ENCODE peak calls at places on chromosomes 6 and 20, in ten cellular contexts. One of them, this sample, is unnamed.

GRCh38 chr20:32018269-32019155 is 8.3 kb downstream of the CCM2L start:
- DNase-seq in stimulated activated CD4-positive, alpha-beta T cell treated with anti-CD3 and anti-CD28 coated beads, Interleukin-2, amount 100 ng/mL, for 24 hours: peak
- DNase-seq in nephron progenitor cell: peak
- DNase-seq in H9: peak
- DNase-seq in NCI-H1105: peak
- DNase-seq in GM03348: no peak
- DNase-seq in foreskin fibroblast: no peak
- DNase-seq in NCI-H1048: peak
- DNase-seq in GM12865: no peak
- DNase-seq in HCT116: peak
- DNase-seq in this sample: peak

GRCh38 chr6:150126641-150127291 is 16.1 kb upstream of the PPP1R14C start:
- DNase-seq in stimulated activated CD4-positive, alpha-beta T cell treated with anti-CD3 and anti-CD28 coated beads, Interleukin-2, amount 100 ng/mL, for 24 hours: no peak
- DNase-seq in nephron progenitor cell: no peak
- DNase-seq in H9: no peak
- DNase-seq in NCI-H1105: no peak
- DNase-seq in GM03348: no peak
- DNase-seq in foreskin fibroblast: no peak
- DNase-seq in NCI-H1048: no peak
- DNase-seq in GM12865: no peak
- DNase-seq in HCT116: no peak
- DNase-seq in this sample: no peak

GRCh38 chr6:149648148-149649145 is at the start of gene KATNA1:
- DNase-seq in stimulated activated CD4-positive, alpha-beta T cell treated with anti-CD3 and anti-CD28 coated beads, Interleukin-2, amount 100 ng/mL, for 24 hours: peak
- DNase-seq in nephron progenitor cell: peak
- DNase-seq in H9: peak
- DNase-seq in NCI-H1105: peak
- DNase-seq in GM03348: peak
- DNase-seq in foreskin fibroblast: peak
- DNase-seq in NCI-H1048: peak
- DNase-seq in GM12865: peak
- DNase-seq in HCT116: peak
- DNase-seq in this sample: peak

GRCh38 chr6:98839788-98840361 is 5.5 kb downstream of the POU3F2 start:
- DNase-seq in stimulated activated CD4-positive, alpha-beta T cell treated with anti-CD3 and anti-CD28 coated beads, Interleukin-2, amount 100 ng/mL, for 24 hours: no peak
- DNase-seq in nephron progenitor cell: no peak
- DNase-seq in H9: no peak
- DNase-seq in NCI-H1105: peak
- DNase-seq in GM03348: no peak
- DNase-seq in foreskin fibroblast: no peak
- DNase-seq in NCI-H1048: no peak
- DNase-seq in GM12865: no peak
- DNase-seq in HCT116: no peak
- DNase-seq in this sample: no peak

GRCh38 chr6:121620002-121620740 is 184.7 kb downstream of the GJA1 start:
- DNase-seq in stimulated activated CD4-positive, alpha-beta T cell treated with anti-CD3 and anti-CD28 coated beads, Interleukin-2, amount 100 ng/mL, for 24 hours: no peak
- DNase-seq in nephron progenitor cell: no peak
- DNase-seq in H9: peak
- DNase-seq in NCI-H1105: no peak
- DNase-seq in GM03348: no peak
- DNase-seq in foreskin fibroblast: no peak
- DNase-seq in NCI-H1048: no peak
- DNase-seq in GM12865: no peak
- DNase-seq in HCT116: no peak
- DNase-seq in this sample: no peak

GRCh38 chr6:117396228-117396627 is 29.5 kb downstream of the ROS1 start:
- DNase-seq in stimulated activated CD4-positive, alpha-beta T cell treated with anti-CD3 and anti-CD28 coated beads, Interleukin-2, amount 100 ng/mL, for 24 hours: no peak
- DNase-seq in nephron progenitor cell: no peak
- DNase-seq in H9: no peak
- DNase-seq in NCI-H1105: no peak
- DNase-seq in GM03348: no peak
- DNase-seq in foreskin fibroblast: peak
- DNase-seq in NCI-H1048: no peak
- DNase-seq in GM12865: no peak
- DNase-seq in HCT116: no peak
- DNase-seq in this sample: no peak

GRCh38 chr6:87756858-87757257 is 54.8 kb upstream of the AKIRIN2 start:
- DNase-seq in stimulated activated CD4-positive, alpha-beta T cell treated with anti-CD3 and anti-CD28 coated beads, Interleukin-2, amount 100 ng/mL, for 24 hours: peak
- DNase-seq in nephron progenitor cell: no peak
- DNase-seq in H9: no peak
- DNase-seq in NCI-H1105: no peak
- DNase-seq in GM03348: peak
- DNase-seq in foreskin fibroblast: peak
- DNase-seq in NCI-H1048: no peak
- DNase-seq in GM12865: peak
- DNase-seq in HCT116: no peak
- DNase-seq in this sample: peak

GRCh38 chr6:139530551-139530950 is 156.1 kb upstream of the CITED2 start:
- DNase-seq in stimulated activated CD4-positive, alpha-beta T cell treated with anti-CD3 and anti-CD28 coated beads, Interleukin-2, amount 100 ng/mL, for 24 hours: no peak
- DNase-seq in nephron progenitor cell: no peak
- DNase-seq in H9: no peak
- DNase-seq in NCI-H1105: no peak
- DNase-seq in GM03348: no peak
- DNase-seq in foreskin fibroblast: no peak
- DNase-seq in NCI-H1048: no peak
- DNase-seq in GM12865: no peak
- DNase-seq in HCT116: no peak
- DNase-seq in this sample: no peak

GRCh38 chr20:46173652-46174468 is 55.7 kb downstream of the CD40 start:
- DNase-seq in stimulated activated CD4-positive, alpha-beta T cell treated with anti-CD3 and anti-CD28 coated beads, Interleukin-2, amount 100 ng/mL, for 24 hours: no peak
- DNase-seq in nephron progenitor cell: no peak
- DNase-seq in H9: no peak
- DNase-seq in NCI-H1105: no peak
- DNase-seq in GM03348: no peak
- DNase-seq in foreskin fibroblast: no peak
- DNase-seq in NCI-H1048: no peak
- DNase-seq in GM12865: no peak
- DNase-seq in HCT116: no peak
- DNase-seq in this sample: no peak

GRCh38 chr6:32642707-32643106 is 5.5 kb downstream of the HLA-DQA1 start:
- DNase-seq in stimulated activated CD4-positive, alpha-beta T cell treated with anti-CD3 and anti-CD28 coated beads, Interleukin-2, amount 100 ng/mL, for 24 hours: no peak
- DNase-seq in nephron progenitor cell: no peak
- DNase-seq in H9: no peak
- DNase-seq in NCI-H1105: no peak
- DNase-seq in GM03348: no peak
- DNase-seq in foreskin fibroblast: no peak
- DNase-seq in NCI-H1048: no peak
- DNase-seq in GM12865: no peak
- DNase-seq in HCT116: no peak
- DNase-seq in this sample: no peak

GRCh38 chr6:36893976-36894932 is 8.5 kb downstream of the C6orf89 start:
- DNase-seq in stimulated activated CD4-positive, alpha-beta T cell treated with anti-CD3 and anti-CD28 coated beads, Interleukin-2, amount 100 ng/mL, for 24 hours: no peak
- DNase-seq in nephron progenitor cell: no peak
- DNase-seq in H9: no peak
- DNase-seq in NCI-H1105: no peak
- DNase-seq in GM03348: no peak
- DNase-seq in foreskin fibroblast: no peak
- DNase-seq in NCI-H1048: no peak
- DNase-seq in GM12865: no peak
- DNase-seq in HCT116: no peak
- DNase-seq in this sample: no peak

GRCh38 chr6:44641344-44641743 is 253.8 kb downstream of the CDC5L start:
- DNase-seq in stimulated activated CD4-positive, alpha-beta T cell treated with anti-CD3 and anti-CD28 coated beads, Interleukin-2, amount 100 ng/mL, for 24 hours: no peak
- DNase-seq in nephron progenitor cell: no peak
- DNase-seq in H9: no peak
- DNase-seq in NCI-H1105: no peak
- DNase-seq in GM03348: no peak
- DNase-seq in foreskin fibroblast: no peak
- DNase-seq in NCI-H1048: no peak
- DNase-seq in GM12865: no peak
- DNase-seq in HCT116: no peak
- DNase-seq in this sample: no peak

GRCh38 chr6:143361536-143362191 is 88.8 kb downstream of the ADAT2 start:
- DNase-seq in stimulated activated CD4-positive, alpha-beta T cell treated with anti-CD3 and anti-CD28 coated beads, Interleukin-2, amount 100 ng/mL, for 24 hours: no peak
- DNase-seq in nephron progenitor cell: no peak
- DNase-seq in H9: no peak
- DNase-seq in NCI-H1105: no peak
- DNase-seq in GM03348: no peak
- DNase-seq in foreskin fibroblast: no peak
- DNase-seq in NCI-H1048: no peak
- DNase-seq in GM12865: no peak
- DNase-seq in HCT116: no peak
- DNase-seq in this sample: no peak

GRCh38 chr6:48199502-48199901 is 88.5 kb upstream of the PTCHD4 start:
- DNase-seq in stimulated activated CD4-positive, alpha-beta T cell treated with anti-CD3 and anti-CD28 coated beads, Interleukin-2, amount 100 ng/mL, for 24 hours: no peak
- DNase-seq in nephron progenitor cell: no peak
- DNase-seq in H9: no peak
- DNase-seq in NCI-H1105: no peak
- DNase-seq in GM03348: no peak
- DNase-seq in foreskin fibroblast: no peak
- DNase-seq in NCI-H1048: no peak
- DNase-seq in GM12865: no peak
- DNase-seq in HCT116: no peak
- DNase-seq in this sample: no peak